ENCODE peak calls at places on chromosomes 16 and 17, in six cellular contexts. Y is astrocyte of the spinal cord, D is dermis microvascular lymphatic vessel endothelial cell, G is aorta, Z is lung, F is uterus. O is an unnamed sample.
A peak's percentile ranks its signal among the peaks of the same experiment; 100 is the strongest.

GRCh38 chr16:27847030-27847550 is 216.4 kb downstream of the GSG1L start:
- DNase-seq in Y (peak; percentile 30), D (no peak), G (peak; percentile 7), Z (no peak), F (no peak), O (no peak)

GRCh38 chr16:23324727-23325126 is 22.6 kb downstream of the SCNN1B start:
- DNase-seq in Y (no peak), D (peak; percentile 42), G (peak; percentile 71), Z (peak; percentile 93), F (peak; percentile 28), O (peak; percentile 79)

GRCh38 chr17:601462-602303 is 113.0 kb downstream of the VPS53 start:
- DNase-seq in Y (no peak), D (no peak), G (no peak), Z (no peak), F (peak; percentile 63), O (no peak)

GRCh38 chr16:51723016-51723724 is 572.1 kb upstream of the SALL1 start:
- DNase-seq in Y (no peak), D (no peak), G (no peak), Z (no peak), F (no peak), O (no peak)

GRCh38 chr16:15483857-15484256 is 49.5 kb downstream of the BMERB1 start:
- DNase-seq in Y (no peak), D (no peak), G (no peak), Z (no peak), F (no peak), O (no peak)

GRCh38 chr17:75697651-75698291 is 23.5 kb upstream of the ITGB4 start:
- DNase-seq in Y (no peak), D (no peak), G (no peak), Z (no peak), F (no peak), O (peak; percentile 75)

GRCh38 chr16:54443352-54443751 is 156.8 kb upstream of the IRX3 start:
- DNase-seq in Y (no peak), D (no peak), G (no peak), Z (no peak), F (no peak), O (no peak)

GRCh38 chr17:81037026-81037782 is 2.3 kb downstream of the BAIAP2 start:
- DNase-seq in Y (no peak), D (no peak), G (peak; percentile 86), Z (peak; percentile 80), F (no peak), O (peak; percentile 90)

GRCh38 chr16:619476-620100 is 11.2 kb upstream of the WFIKKN1 start:
- DNase-seq in Y (no peak), D (no peak), G (no peak), Z (no peak), F (no peak), O (no peak)

GRCh38 chr16:626787-627457 is 3.9 kb upstream of the WFIKKN1 start:
- DNase-seq in Y (peak; percentile 95), D (no peak), G (peak; percentile 81), Z (peak; percentile 31), F (peak; percentile 94), O (no peak)

GRCh38 chr17:61450641-61451537 is 1.3 kb upstream of the TBX4 start:
- DNase-seq in Y (no peak), D (no peak), G (no peak), Z (no peak), F (no peak), O (no peak)

GRCh38 chr17:35760587-35760986 is at the start of gene C17orf50:
- DNase-seq in Y (no peak), D (no peak), G (no peak), Z (no peak), F (no peak), O (no peak)

GRCh38 chr16:1701216-1701878 is 4.6 kb upstream of the MAPK8IP3 start:
- DNase-seq in Y (no peak), D (no peak), G (no peak), Z (no peak), F (no peak), O (no peak)

GRCh38 chr17:44829558-44830358 is at the start of gene GJC1:
- DNase-seq in Y (peak; percentile 43), D (no peak), G (peak; percentile 86), Z (no peak), F (peak; percentile 60), O (no peak)

GRCh38 chr16:66610111-66610820 is 5.8 kb downstream of the CMTM3 start:
- DNase-seq in Y (no peak), D (no peak), G (no peak), Z (no peak), F (no peak), O (no peak)

GRCh38 chr17:79414063-79414462 is 196.8 kb downstream of the RBFOX3 start:
- DNase-seq in Y (no peak), D (no peak), G (no peak), Z (no peak), F (no peak), O (no peak)

GRCh38 chr17:80217703-80218362 is 2.3 kb downstream of the SGSH start:
- DNase-seq in Y (no peak), D (no peak), G (no peak), Z (no peak), F (no peak), O (no peak)

GRCh38 chr16:24013733-24014645 is 178.2 kb downstream of the PRKCB start:
- DNase-seq in Y (no peak), D (no peak), G (no peak), Z (no peak), F (no peak), O (no peak)

GRCh38 chr16:67413978-67414891 is 2.0 kb downstream of the ZDHHC1 start:
- DNase-seq in Y (no peak), D (no peak), G (no peak), Z (no peak), F (no peak), O (no peak)

GRCh38 chr17:42361781-42362186 is 26.5 kb downstream of the STAT3 start:
- DNase-seq in Y (no peak), D (no peak), G (no peak), Z (no peak), F (no peak), O (no peak)

GRCh38 chr17:78658281-78658785 is 81.1 kb upstream of the DNAH17 start:
- DNase-seq in Y (peak; percentile 81), D (no peak), G (peak; percentile 70), Z (no peak), F (no peak), O (no peak)

GRCh38 chr17:74481621-74482020 is 15.2 kb downstream of the CD300A start:
- DNase-seq in Y (no peak), D (no peak), G (no peak), Z (no peak), F (no peak), O (no peak)

GRCh38 chr17:4476512-4477070 is 22.1 kb upstream of the SPNS2 start:
- DNase-seq in Y (no peak), D (no peak), G (no peak), Z (no peak), F (no peak), O (peak; percentile 31)

GRCh38 chr17:43003542-43004172 is 2.9 kb upstream of the IFI35 start:
- DNase-seq in Y (peak; percentile 30), D (no peak), G (peak; percentile 87), Z (no peak), F (no peak), O (no peak)

GRCh38 chr16:49726155-49726554 is 129.8 kb downstream of the ZNF423 start:
- DNase-seq in Y (no peak), D (no peak), G (no peak), Z (no peak), F (no peak), O (no peak)